ENCODE peak calls at places on chromosomes 3 and 15, in seven cellular contexts. One of them, this sample, is unnamed.

GRCh38 chr15:101710806-101711205 is 13.5 kb downstream of the TARS3 start:
- DNase-seq in epithelial cell of esophagus: peak
- DNase-seq in mesothelial cell of epicardium: no peak
- DNase-seq in HFFc6: peak
- DNase-seq in OCI-LY7: no peak
- DNase-seq in activated CD4-positive, alpha-beta T cell treated with anti-CD3 and anti-CD28 coated beads, Interleukin-2, amount 10 ng/mL, durations not matched to agents 7 days and 5 days: no peak
- DNase-seq in NCI-H2029: no peak
- DNase-seq in this sample: peak

GRCh38 chr15:87623832-87624231 is 632.7 kb downstream of the NTRK3 start:
- DNase-seq in epithelial cell of esophagus: peak
- DNase-seq in HFFc6: no peak
- DNase-seq in NCI-H2029: no peak
- DNase-seq in mesothelial cell of epicardium: no peak
- DNase-seq in activated CD4-positive, alpha-beta T cell treated with anti-CD3 and anti-CD28 coated beads, Interleukin-2, amount 10 ng/mL, durations not matched to agents 7 days and 5 days: peak
- DNase-seq in OCI-LY7: peak
- DNase-seq in this sample: peak

GRCh38 chr3:127848131-127849129 is 26.1 kb upstream of the MGLL start:
- DNase-seq in epithelial cell of esophagus: peak
- DNase-seq in activated CD4-positive, alpha-beta T cell treated with anti-CD3 and anti-CD28 coated beads, Interleukin-2, amount 10 ng/mL, durations not matched to agents 7 days and 5 days: no peak
- DNase-seq in HFFc6: peak
- DNase-seq in NCI-H2029: peak
- DNase-seq in OCI-LY7: no peak
- DNase-seq in mesothelial cell of epicardium: no peak
- DNase-seq in this sample: no peak

GRCh38 chr3:151843275-151843674 is 29.4 kb downstream of the AADAC start:
- DNase-seq in HFFc6: no peak
- DNase-seq in activated CD4-positive, alpha-beta T cell treated with anti-CD3 and anti-CD28 coated beads, Interleukin-2, amount 10 ng/mL, durations not matched to agents 7 days and 5 days: no peak
- DNase-seq in NCI-H2029: no peak
- DNase-seq in epithelial cell of esophagus: no peak
- DNase-seq in OCI-LY7: no peak
- DNase-seq in mesothelial cell of epicardium: no peak
- DNase-seq in this sample: no peak

GRCh38 chr3:78096488-78097255 is 1056.8 kb downstream of the ROBO2 start:
- DNase-seq in NCI-H2029: no peak
- DNase-seq in mesothelial cell of epicardium: no peak
- DNase-seq in HFFc6: peak
- DNase-seq in epithelial cell of esophagus: no peak
- DNase-seq in OCI-LY7: no peak
- DNase-seq in activated CD4-positive, alpha-beta T cell treated with anti-CD3 and anti-CD28 coated beads, Interleukin-2, amount 10 ng/mL, durations not matched to agents 7 days and 5 days: no peak
- DNase-seq in this sample: peak

GRCh38 chr15:44593042-44593736 is 56.2 kb downstream of the EIF3J start:
- DNase-seq in OCI-LY7: peak
- DNase-seq in activated CD4-positive, alpha-beta T cell treated with anti-CD3 and anti-CD28 coated beads, Interleukin-2, amount 10 ng/mL, durations not matched to agents 7 days and 5 days: peak
- DNase-seq in mesothelial cell of epicardium: no peak
- DNase-seq in NCI-H2029: no peak
- DNase-seq in epithelial cell of esophagus: peak
- DNase-seq in HFFc6: peak
- DNase-seq in this sample: peak

GRCh38 chr3:87436781-87437543 is 160.6 kb upstream of the POU1F1 start:
- DNase-seq in epithelial cell of esophagus: peak
- DNase-seq in OCI-LY7: no peak
- DNase-seq in activated CD4-positive, alpha-beta T cell treated with anti-CD3 and anti-CD28 coated beads, Interleukin-2, amount 10 ng/mL, durations not matched to agents 7 days and 5 days: no peak
- DNase-seq in NCI-H2029: no peak
- DNase-seq in HFFc6: peak
- DNase-seq in mesothelial cell of epicardium: no peak
- DNase-seq in this sample: peak

GRCh38 chr15:101362986-101363566 is 68.0 kb upstream of the SNRPA1 start:
- DNase-seq in mesothelial cell of epicardium: no peak
- DNase-seq in activated CD4-positive, alpha-beta T cell treated with anti-CD3 and anti-CD28 coated beads, Interleukin-2, amount 10 ng/mL, durations not matched to agents 7 days and 5 days: no peak
- DNase-seq in HFFc6: no peak
- DNase-seq in OCI-LY7: no peak
- DNase-seq in NCI-H2029: no peak
- DNase-seq in epithelial cell of esophagus: no peak
- DNase-seq in this sample: no peak

GRCh38 chr3:82496890-82497560 is 735.6 kb upstream of the GBE1 start:
- DNase-seq in NCI-H2029: no peak
- DNase-seq in HFFc6: no peak
- DNase-seq in epithelial cell of esophagus: peak
- DNase-seq in OCI-LY7: peak
- DNase-seq in activated CD4-positive, alpha-beta T cell treated with anti-CD3 and anti-CD28 coated beads, Interleukin-2, amount 10 ng/mL, durations not matched to agents 7 days and 5 days: no peak
- DNase-seq in mesothelial cell of epicardium: no peak
- DNase-seq in this sample: no peak

GRCh38 chr3:9747267-9747666 is 2.5 kb upstream of the OGG1 start:
- DNase-seq in epithelial cell of esophagus: no peak
- DNase-seq in HFFc6: peak
- DNase-seq in mesothelial cell of epicardium: no peak
- DNase-seq in NCI-H2029: no peak
- DNase-seq in activated CD4-positive, alpha-beta T cell treated with anti-CD3 and anti-CD28 coated beads, Interleukin-2, amount 10 ng/mL, durations not matched to agents 7 days and 5 days: no peak
- DNase-seq in OCI-LY7: no peak
- DNase-seq in this sample: no peak

GRCh38 chr15:95884276-95884675 is 446.2 kb upstream of the NR2F2 start:
- DNase-seq in HFFc6: peak
- DNase-seq in OCI-LY7: no peak
- DNase-seq in NCI-H2029: no peak
- DNase-seq in activated CD4-positive, alpha-beta T cell treated with anti-CD3 and anti-CD28 coated beads, Interleukin-2, amount 10 ng/mL, durations not matched to agents 7 days and 5 days: no peak
- DNase-seq in mesothelial cell of epicardium: no peak
- DNase-seq in epithelial cell of esophagus: no peak
- DNase-seq in this sample: peak

GRCh38 chr3:51874889-51875288 is 512 bp downstream of the IQCF5 start:
- DNase-seq in NCI-H2029: no peak
- DNase-seq in mesothelial cell of epicardium: no peak
- DNase-seq in OCI-LY7: no peak
- DNase-seq in HFFc6: no peak
- DNase-seq in epithelial cell of esophagus: no peak
- DNase-seq in activated CD4-positive, alpha-beta T cell treated with anti-CD3 and anti-CD28 coated beads, Interleukin-2, amount 10 ng/mL, durations not matched to agents 7 days and 5 days: no peak
- DNase-seq in this sample: no peak

GRCh38 chr3:122563717-122564025 is 429 bp downstream of the PARP9 start:
- DNase-seq in NCI-H2029: no peak
- DNase-seq in HFFc6: no peak
- DNase-seq in OCI-LY7: peak
- DNase-seq in activated CD4-positive, alpha-beta T cell treated with anti-CD3 and anti-CD28 coated beads, Interleukin-2, amount 10 ng/mL, durations not matched to agents 7 days and 5 days: peak
- DNase-seq in mesothelial cell of epicardium: no peak
- DNase-seq in epithelial cell of esophagus: no peak
- DNase-seq in this sample: peak

This sample was measured in renal cortical epithelial cell.